ENCODE peak calls at places on chromosomes 11 and 22, in four cellular contexts. T is colonic mucosa, D is K562, B is SK-N-SH. O is an unnamed sample. For H3K4me1, the result is how much of the 10 kb centered on the place peaks cover.

GRCh38 chr22:26406118-26406517 is 22.9 kb upstream of the ASPHD2 start:
- DNase-seq in T (no peak), D (peak), B (no peak), O (peak)

GRCh38 chr11:110951041-110951440 is 238.8 kb upstream of the ARHGAP20 start:
- DNase-seq in T (no peak), D (no peak), B (no peak), O (no peak)

GRCh38 chr11:70127653-70128434 is 49.7 kb downstream of the ANO1 start:
- DNase-seq in T (no peak), D (no peak), B (no peak), O (no peak)

GRCh38 chr11:31106963-31107576 is 262.5 kb downstream of the DCDC1 start:
- DNase-seq in T (peak), D (peak), B (peak), O (peak)

GRCh38 chr22:47631571-47632102 is 869.2 kb downstream of the TBC1D22A start:
- DNase-seq in T (no peak), D (peak), B (peak), O (no peak)

GRCh38 chr11:67053896-67054850 is 2.5 kb upstream of the RHOD start:
- DNase-seq in T (peak), D (peak), B (peak), O (peak)

GRCh38 chr11:64766881-64767280 is 7.1 kb upstream of the PYGM start:
- DNase-seq in T (no peak), D (no peak), B (peak), O (no peak)

GRCh38 chr11:47917643-47918369 is 62.6 kb upstream of the PTPRJ start:
- DNase-seq in T (peak), D (peak), B (peak), O (peak)

GRCh38 chr11:128708660-128709059 is 14.8 kb downstream of the FLI1 start:
- DNase-seq in T (no peak), D (no peak), B (no peak), O (no peak)

GRCh38 chr11:84947970-84948600 is 679.1 kb downstream of the DLG2 start:
- DNase-seq in T (no peak), D (no peak), B (no peak), O (no peak)

GRCh38 chr11:119832536-119832935 is 103.5 kb upstream of the NECTIN1 start:
- DNase-seq in T (peak), D (no peak), B (peak), O (no peak)

GRCh38 chr11:111983187-111983986 is 41.8 kb upstream of the DLAT start:
- DNase-seq in T (peak), D (peak), B (no peak), O (no peak)

GRCh38 chr22:43587574-43587973 is 175.8 kb downstream of the MPPED1 start:
- DNase-seq in T (no peak), D (no peak), B (no peak), O (no peak)

GRCh38 chr11:94926698-94927237 is 46.6 kb downstream of the CWC15 start:
- DNase-seq in T (peak), D (no peak), B (peak), O (no peak)

GRCh38 chr11:102757823-102758549 is 22.4 kb downstream of the MMP10 start:
- DNase-seq in T (no peak), D (no peak), B (no peak), O (no peak)

DNA sequence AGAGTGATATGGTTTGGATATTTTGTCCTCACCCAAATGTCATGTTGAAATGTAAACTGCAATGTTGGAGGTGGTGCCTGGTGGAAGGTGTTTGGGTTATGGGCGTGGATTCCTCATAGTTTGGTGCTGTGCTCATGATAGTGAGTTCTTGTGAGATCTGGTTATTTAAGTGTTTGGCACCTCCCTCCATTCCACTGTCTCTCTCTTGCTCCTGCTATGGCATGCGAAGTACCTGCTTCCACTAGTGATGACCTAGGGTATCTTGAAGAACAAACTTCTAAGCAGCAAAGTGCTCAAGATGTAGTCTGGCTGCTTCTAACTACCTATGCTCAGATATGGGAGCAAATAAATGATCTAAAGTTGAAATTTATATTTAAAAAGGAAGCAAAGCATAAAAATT is 55.9 kb upstream of the TSPAN18 start:
- DNase-seq in T (no peak), D (no peak), B (no peak), O (no peak)
- H3K9ac ChIP-seq in T (no peak), D (no peak), B (no peak), O (no peak)

GRCh38 chr11:75813622-75814039 is 1.4 kb upstream of the UVRAG start:
- DNase-seq in T (no peak), D (peak), B (no peak), O (no peak)

GRCh38 chr11:75811485-75811884 is 3.5 kb upstream of the UVRAG start:
- DNase-seq in T (no peak), D (no peak), B (no peak), O (no peak)

GRCh38 chr11:75814369-75814685 is 683 bp upstream of the UVRAG start:
- DNase-seq in T (no peak), D (no peak), B (no peak), O (no peak)

GRCh38 chr11:75812542-75813040 is 2.4 kb upstream of the UVRAG start:
- DNase-seq in T (no peak), D (no peak), B (no peak), O (no peak)

DNA sequence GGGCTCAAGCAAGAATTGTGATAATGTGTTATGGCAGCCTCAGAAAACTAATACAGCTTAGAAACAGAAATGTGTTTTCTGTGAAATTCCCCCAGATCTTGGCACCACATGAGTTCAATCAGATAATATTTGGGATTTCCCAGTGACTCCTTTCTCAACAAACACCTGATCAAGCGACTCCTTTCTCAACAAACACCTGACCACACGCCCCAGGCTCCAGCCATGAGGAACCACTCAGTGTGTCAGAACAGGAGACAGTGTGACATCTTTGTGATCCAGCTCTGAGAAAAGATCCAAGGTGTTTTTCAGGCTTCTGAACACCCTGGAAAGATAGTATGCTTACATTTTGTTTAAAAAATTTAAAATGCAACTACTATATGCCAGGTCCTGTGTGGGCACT is 1.9 kb upstream of the UVRAG start:
- DNase-seq in T (no peak), D (no peak), B (no peak), O (no peak)
- H3K4me1 ChIP-seq in T (under half), D (under half), B (under half), O (under half)

GRCh38 chr11:86627776-86628455 is 44.5 kb downstream of the ME3 start:
- DNase-seq in T (no peak), D (no peak), B (peak), O (no peak)

GRCh38 chr11:86625544-86625943 is 46.9 kb downstream of the ME3 start:
- DNase-seq in T (no peak), D (no peak), B (no peak), O (no peak)

GRCh38 chr11:86624366-86624765 is 48.0 kb downstream of the ME3 start:
- DNase-seq in T (no peak), D (no peak), B (no peak), O (no peak)

GRCh38 chr11:86623736-86624135 is 48.7 kb downstream of the ME3 start:
- DNase-seq in T (no peak), D (no peak), B (no peak), O (no peak)

DNA sequence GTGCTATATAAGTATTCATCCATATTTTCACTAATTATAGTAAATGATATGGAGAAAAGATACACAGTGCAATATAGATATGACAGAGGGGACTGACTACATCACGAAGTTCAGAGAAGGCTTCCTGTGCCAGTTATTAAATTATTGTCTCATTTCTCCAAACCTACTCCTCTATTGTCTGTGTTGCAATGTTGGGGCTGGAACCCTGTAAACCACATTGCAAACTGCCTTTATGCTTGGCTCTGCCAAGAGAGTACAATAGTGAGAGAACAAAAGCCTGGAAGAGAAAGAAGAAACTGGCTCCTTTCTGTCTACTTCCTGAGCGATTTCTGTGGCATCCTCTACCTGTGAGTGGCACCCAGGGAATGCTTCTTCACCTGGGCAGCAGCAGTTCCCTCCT is 46.4 kb downstream of the ME3 start:
- DNase-seq in T (no peak), D (no peak), B (no peak), O (no peak)
- H3K9ac ChIP-seq in T (no peak), D (no peak), B (no peak), O (no peak)

GRCh38 chr11:8717544-8717875 is 34.9 kb downstream of the RPL27A start:
- DNase-seq in T (no peak), D (peak), B (no peak), O (no peak)
- H3K4me1 ChIP-seq in T (under half), D (under half), B (under half), O (under half)

GRCh38 chr22:17982572-17983141 is 41.7 kb downstream of the MICAL3 start:
- DNase-seq in T (no peak), D (no peak), B (no peak), O (no peak)

GRCh38 chr22:17981497-17981896 is 42.9 kb downstream of the MICAL3 start:
- DNase-seq in T (no peak), D (no peak), B (no peak), O (no peak)

GRCh38 chr22:17980638-17981051 is 43.7 kb downstream of the MICAL3 start:
- DNase-seq in T (peak), D (peak), B (peak), O (no peak)

GRCh38 chr22:17978027-17978426 is 46.3 kb downstream of the MICAL3 start:
- DNase-seq in T (no peak), D (no peak), B (no peak), O (no peak)

DNA sequence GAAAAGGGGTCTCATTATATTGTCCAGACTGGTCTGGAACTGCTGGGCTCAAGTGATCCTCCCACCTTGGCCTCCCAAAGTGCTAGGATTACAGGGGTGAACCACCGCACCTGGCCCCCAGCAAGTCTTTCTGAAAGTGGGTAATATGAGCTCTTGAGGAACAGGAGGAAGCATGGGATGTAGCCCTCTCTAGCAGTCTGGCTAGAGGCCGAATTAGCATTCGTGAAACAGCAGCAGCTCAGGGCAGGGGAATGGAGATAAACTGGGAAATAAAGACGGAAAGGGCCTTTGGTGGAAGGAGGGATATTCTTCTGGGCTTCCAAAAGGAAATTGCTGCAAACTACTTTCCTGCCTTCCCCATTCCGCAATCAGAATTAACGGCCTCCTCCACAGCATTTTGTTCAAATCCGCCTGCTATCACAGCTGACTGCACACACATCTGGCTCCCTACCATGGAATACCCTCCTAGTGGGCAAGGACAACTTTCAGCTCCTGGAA is 44.3 kb downstream of the MICAL3 start:
- DNase-seq in T (no peak), D (no peak), B (no peak), O (no peak)
- H3K9ac ChIP-seq in T (no peak), D (no peak), B (no peak), O (no peak)

GRCh38 chr11:41497974-41498373 is 38.5 kb upstream of the LRRC4C start:
- DNase-seq in T (no peak), D (no peak), B (no peak), O (no peak)

GRCh38 chr11:41499429-41499828 is 40.0 kb upstream of the LRRC4C start:
- DNase-seq in T (no peak), D (no peak), B (no peak), O (no peak)

GRCh38 chr11:41494716-41495115 is 35.3 kb upstream of the LRRC4C start:
- DNase-seq in T (no peak), D (no peak), B (no peak), O (no peak)

GRCh38 chr11:41498726-41499125 is 39.3 kb upstream of the LRRC4C start:
- DNase-seq in T (no peak), D (no peak), B (peak), O (peak)
- H3K4me1 ChIP-seq in T (under half), D (under half), B (under half), O (under half)

GRCh38 chr11:76257040-76257730 is 50.9 kb upstream of the WNT11 start:
- DNase-seq in T (no peak), D (no peak), B (no peak), O (no peak)

GRCh38 chr11:76263657-76264056 is 57.4 kb upstream of the WNT11 start:
- DNase-seq in T (no peak), D (no peak), B (peak), O (no peak)

GRCh38 chr11:76263166-76263565 is 56.9 kb upstream of the WNT11 start:
- DNase-seq in T (no peak), D (no peak), B (no peak), O (no peak)

GRCh38 chr11:76259299-76259908 is 53.1 kb upstream of the WNT11 start:
- DNase-seq in T (no peak), D (no peak), B (no peak), O (no peak)

GRCh38 chr11:76260296-76260695 is 54.0 kb upstream of the WNT11 start:
- DNase-seq in T (no peak), D (no peak), B (no peak), O (no peak)
- H3K9ac ChIP-seq in T (no peak), D (no peak), B (no peak), O (no peak)

GRCh38 chr22:46078241-46079092 is 71.9 kb upstream of the PPARA start:
- DNase-seq in T (no peak), D (no peak), B (peak), O (no peak)

GRCh38 chr22:46081036-46081830 is 69.1 kb upstream of the PPARA start:
- DNase-seq in T (no peak), D (no peak), B (no peak), O (no peak)

GRCh38 chr22:46077669-46078099 is 72.6 kb upstream of the PPARA start:
- DNase-seq in T (no peak), D (no peak), B (no peak), O (no peak)

GRCh38 chr22:46079861-46080821 is 70.2 kb upstream of the PPARA start:
- DNase-seq in T (no peak), D (no peak), B (peak), O (no peak)

GRCh38 chr22:46079093-46079860 is 71.0 kb upstream of the PPARA start:
- DNase-seq in T (no peak), D (no peak), B (no peak), O (no peak)
- H3K4me1 ChIP-seq in T (under half), D (under half), B (half or more), O (under half)